ENCODE peak calls at places on chromosome 18, in eight cellular contexts. F is fibroblast of mammary gland; J is foreskin fibroblast; W is keratinocyte; P is activated T-helper 9 cell treated with anti-CD3 and anti-CD28 coated beads, Interleukin-2, amount 50 U/mL, for 16 hours; M is NCI-H2081; G is GM12865; Y is chondrocyte. B is an unnamed sample.

GRCh38 chr18:76390452-76391035 is 104.5 kb downstream of the ZNF516 start:
- DNase-seq in M (no peak), Y (no peak), W (no peak), G (no peak), J (no peak), P (no peak), F (no peak), B (no peak)

GRCh38 chr18:62102221-62102620 is 84.6 kb downstream of the PIGN start:
- DNase-seq in J (no peak), P (no peak), F (no peak), G (peak), Y (no peak), M (no peak), W (no peak), B (no peak)

GRCh38 chr18:11260963-11261441 is 111.6 kb upstream of the PIEZO2 start:
- DNase-seq in P (no peak), W (no peak), J (no peak), Y (no peak), M (no peak), F (no peak), G (no peak), B (no peak)

GRCh38 chr18:79857082-79857661 is 59.4 kb downstream of the KCNG2 start:
- DNase-seq in F (peak), J (no peak), Y (no peak), M (no peak), W (no peak), P (no peak), G (no peak), B (no peak)

GRCh38 chr18:25457196-25457595 is 105.2 kb upstream of the ZNF521 start:
- DNase-seq in J (no peak), M (no peak), P (no peak), W (no peak), G (no peak), F (no peak), Y (no peak), B (no peak)

GRCh38 chr18:79678665-79679551 is 695 bp upstream of the CTDP1 start:
- DNase-seq in M (peak), W (peak), Y (peak), G (peak), F (peak), J (peak), P (peak), B (peak)

GRCh38 chr18:48815581-48816324 is 135.0 kb downstream of the SMAD7 start:
- DNase-seq in J (no peak), M (no peak), W (no peak), P (no peak), F (no peak), Y (peak), G (no peak), B (no peak)

GRCh38 chr18:66560092-66560491 is 43.8 kb downstream of the CDH19 start:
- DNase-seq in W (no peak), M (peak), Y (no peak), G (peak), P (no peak), J (no peak), F (peak), B (no peak)

GRCh38 chr18:8949206-8949605 is 153.3 kb upstream of the NDUFV2 start:
- DNase-seq in J (peak), Y (no peak), G (no peak), W (no peak), M (no peak), P (no peak), F (peak), B (no peak)

GRCh38 chr18:56453576-56453975 is 184.8 kb downstream of the TXNL1 start:
- DNase-seq in G (no peak), M (no peak), J (no peak), W (no peak), F (no peak), P (no peak), Y (no peak), B (no peak)

GRCh38 chr18:73717570-73717969 is 430.1 kb downstream of the FBXO15 start:
- DNase-seq in J (peak), M (no peak), Y (no peak), F (peak), G (no peak), P (no peak), W (no peak), B (no peak)

GRCh38 chr18:63148449-63149199 is 170.9 kb downstream of the BCL2 start:
- DNase-seq in M (no peak), P (no peak), W (no peak), F (peak), G (no peak), Y (no peak), J (peak), B (no peak)

GRCh38 chr18:23563377-23564043 is 22.8 kb downstream of the NPC1 start:
- DNase-seq in W (no peak), J (peak), Y (no peak), F (peak), M (no peak), G (no peak), P (no peak), B (no peak)

GRCh38 chr18:3952031-3952430 is 502.1 kb downstream of the TGIF1 start:
- DNase-seq in P (no peak), Y (no peak), J (no peak), M (no peak), W (no peak), F (no peak), G (no peak), B (no peak)

GRCh38 chr18:73645175-73645715 is 502.4 kb downstream of the FBXO15 start:
- DNase-seq in G (no peak), W (no peak), P (no peak), Y (no peak), F (peak), J (peak), M (no peak), B (no peak)

GRCh38 chr18:79964330-79965118 is at the start of gene HSBP1L1:
- DNase-seq in F (peak), G (peak), P (peak), W (no peak), J (no peak), M (no peak), Y (peak), B (no peak)

GRCh38 chr18:4640349-4641012 is 185.4 kb upstream of the DLGAP1 start:
- DNase-seq in Y (no peak), J (no peak), P (no peak), W (no peak), G (peak), M (no peak), F (no peak), B (no peak)

GRCh38 chr18:50947899-50948298 is 19.9 kb upstream of the ELAC1 start:
- DNase-seq in W (no peak), Y (no peak), P (no peak), G (no peak), M (no peak), J (peak), F (peak), B (no peak)

GRCh38 chr18:8947576-8947975 is 154.9 kb upstream of the NDUFV2 start:
- DNase-seq in G (no peak), Y (no peak), P (no peak), M (no peak), W (no peak), J (no peak), F (no peak), B (no peak)

GRCh38 chr18:23088343-23088742 is 46.9 kb upstream of the CABLES1 start:
- DNase-seq in J (no peak), F (no peak), P (no peak), G (no peak), Y (no peak), W (no peak), M (no peak), B (no peak)

GRCh38 chr18:27983780-27984179 is 193.2 kb downstream of the CDH2 start:
- DNase-seq in M (peak), G (no peak), Y (no peak), P (no peak), W (no peak), J (no peak), F (no peak), B (no peak)

GRCh38 chr18:76213996-76214395 is 281.0 kb downstream of the ZNF516 start:
- DNase-seq in M (peak), Y (no peak), G (no peak), J (no peak), F (no peak), P (no peak), W (no peak), B (no peak)

GRCh38 chr18:58345064-58345463 is 283.8 kb downstream of the ALPK2 start:
- DNase-seq in J (no peak), G (no peak), P (no peak), M (peak), W (no peak), Y (no peak), F (no peak), B (no peak)

GRCh38 chr18:35998967-35999366 is 26.5 kb downstream of the RMP24 start:
- DNase-seq in G (peak), M (no peak), Y (no peak), J (no peak), F (peak), P (no peak), W (no peak), B (no peak)

GRCh38 chr18:76839395-76839794 is 17.0 kb downstream of the ZNF236 start:
- DNase-seq in P (no peak), F (no peak), G (no peak), Y (no peak), M (no peak), W (no peak), J (no peak), B (no peak)

GRCh38 chr18:70422061-70422965 is 133.5 kb downstream of the SOCS6 start:
- DNase-seq in G (no peak), Y (no peak), P (no peak), W (peak), J (peak), M (peak), F (peak), B (no peak)

GRCh38 chr18:55419132-55419938 is 168.7 kb downstream of the TCF4 start:
- DNase-seq in M (peak), J (no peak), F (no peak), W (no peak), G (no peak), Y (no peak), P (no peak), B (no peak)

GRCh38 chr18:77423468-77423867 is 173.8 kb downstream of the GALR1 start:
- DNase-seq in P (no peak), W (no peak), Y (no peak), F (no peak), G (no peak), M (no peak), J (no peak), B (no peak)

GRCh38 chr18:27860011-27860410 is 316.9 kb downstream of the CDH2 start:
- DNase-seq in G (peak), P (no peak), J (no peak), W (peak), F (no peak), M (no peak), Y (no peak), B (no peak)

GRCh38 chr18:9824474-9824832 is 61.3 kb upstream of the TXNDC2 start:
- DNase-seq in F (peak), M (no peak), Y (no peak), G (no peak), W (no peak), J (peak), P (no peak), B (no peak)

GRCh38 chr18:25164837-25165791 is 186.9 kb downstream of the ZNF521 start:
- DNase-seq in G (peak), M (no peak), P (no peak), W (no peak), Y (no peak), F (peak), J (peak), B (peak)

B was measured in GM19239.